ENCODE peak calls at places on chromosomes 3 and 15, in five cellular contexts. F is caudate nucleus; R is right cardiac atrium; N is effector CD4-positive, alpha-beta T cell; I is T-helper 1 cell. Q is an unnamed sample.

GRCh38 chr3:156820687-156821070 is 5.5 kb upstream of the LEKR1 start:
- DNase-seq in F (no peak), R (no peak), I (no peak), N (no peak), Q (peak)

GRCh38 chr15:50883903-50884302 is 24.6 kb upstream of the AP4E1 start:
- DNase-seq in N (no peak), R (no peak), I (no peak), F (no peak), Q (peak)

GRCh38 chr15:79970921-79971434 is at the start of gene BCL2A1:
- DNase-seq in R (no peak), N (peak), I (peak), F (no peak), Q (peak)

GRCh38 chr3:153246805-153247204 is 84.8 kb downstream of the RAP2B start:
- DNase-seq in F (no peak), N (no peak), I (no peak), R (no peak), Q (peak)

GRCh38 chr3:46098319-46098761 is 71.1 kb upstream of the XCR1 start:
- DNase-seq in I (no peak), N (no peak), R (peak), F (no peak), Q (no peak)

GRCh38 chr15:68578960-68579935 is at the start of gene CORO2B:
- DNase-seq in N (no peak), F (peak), I (no peak), R (peak), Q (peak)

GRCh38 chr3:125582707-125583106 is 12.6 kb downstream of the OSBPL11 start:
- DNase-seq in I (no peak), R (no peak), N (no peak), F (no peak), Q (peak)

GRCh38 chr15:65132841-65133549 is 613 bp downstream of the PDCD7 start:
- DNase-seq in I (no peak), F (no peak), R (peak), N (peak), Q (peak)

GRCh38 chr3:15535757-15536156 is 14.3 kb upstream of the COLQ start:
- DNase-seq in F (peak), R (no peak), I (no peak), N (no peak), Q (no peak)

GRCh38 chr3:43870110-43870509 is 179.4 kb downstream of the ABHD5 start:
- DNase-seq in N (no peak), F (no peak), R (no peak), I (no peak), Q (peak)

GRCh38 chr15:87755226-87755625 is 501.3 kb downstream of the NTRK3 start:
- DNase-seq in R (no peak), I (no peak), F (no peak), N (no peak), Q (no peak)

GRCh38 chr15:98729446-98730042 is 81.2 kb downstream of the IGF1R start:
- DNase-seq in N (no peak), R (no peak), I (no peak), F (no peak), Q (no peak)

GRCh38 chr3:17300441-17300840 is 415.7 kb downstream of the PLCL2 start:
- DNase-seq in I (no peak), F (no peak), N (no peak), R (no peak), Q (no peak)

GRCh38 chr15:66047321-66048024 is 178.2 kb downstream of the RAB11A start:
- DNase-seq in I (no peak), R (no peak), N (no peak), F (no peak), Q (no peak)